ENCODE peak calls at places on chromosomes 11 and 22, in four cellular contexts. One of them, this sample, is unnamed.

GRCh38 chr11:97610000-97610399 is 1220.2 kb downstream of the JRKL start:
- DNase-seq in astrocyte: no peak
- DNase-seq in fibroblast of mammary gland: no peak
- DNase-seq in kidney: no peak
- DNase-seq in this sample: no peak

GRCh38 chr22:45202333-45203149 is 38.2 kb downstream of the KIAA0930 start:
- DNase-seq in astrocyte: no peak
- DNase-seq in fibroblast of mammary gland: peak; percentile 21
- DNase-seq in kidney: peak; percentile 77
- DNase-seq in this sample: no peak

GRCh38 chr22:19868773-19869471 is 14.2 kb upstream of the GNB1L start:
- DNase-seq in astrocyte: no peak
- DNase-seq in fibroblast of mammary gland: no peak
- DNase-seq in kidney: peak; percentile 59
- DNase-seq in this sample: no peak

GRCh38 chr22:45758603-45759002 is 87.0 kb downstream of the ATXN10 start:
- DNase-seq in astrocyte: no peak
- DNase-seq in fibroblast of mammary gland: no peak
- DNase-seq in kidney: no peak
- DNase-seq in this sample: no peak

GRCh38 chr11:75667268-75667830 is 1.5 kb downstream of the MAP6 start:
- DNase-seq in astrocyte: no peak
- DNase-seq in fibroblast of mammary gland: no peak
- DNase-seq in kidney: peak; percentile 81
- DNase-seq in this sample: no peak

GRCh38 chr11:66882540-66882939 is 25.7 kb downstream of the LRFN4 start:
- DNase-seq in astrocyte: no peak
- DNase-seq in fibroblast of mammary gland: no peak
- DNase-seq in kidney: no peak
- DNase-seq in this sample: no peak

GRCh38 chr11:112498701-112499100 is 238.0 kb upstream of the PLET1 start:
- DNase-seq in astrocyte: no peak
- DNase-seq in fibroblast of mammary gland: no peak
- DNase-seq in kidney: no peak
- DNase-seq in this sample: no peak

GRCh38 chr11:61769169-61769920 is 16.9 kb downstream of the MYRF start:
- DNase-seq in astrocyte: peak; percentile 35
- DNase-seq in fibroblast of mammary gland: no peak
- DNase-seq in kidney: no peak
- DNase-seq in this sample: no peak

GRCh38 chr11:17730137-17730536 is 4.4 kb upstream of the KCNC1 start:
- DNase-seq in astrocyte: no peak
- DNase-seq in fibroblast of mammary gland: no peak
- DNase-seq in kidney: peak; percentile 57
- DNase-seq in this sample: no peak

GRCh38 chr22:27801616-27802388 is at the start of gene MN1:
- DNase-seq in astrocyte: no peak
- DNase-seq in fibroblast of mammary gland: peak; percentile 26
- DNase-seq in kidney: peak; percentile 80
- DNase-seq in this sample: no peak

GRCh38 chr11:128580612-128581011 is 6.7 kb downstream of the ETS1 start:
- DNase-seq in astrocyte: no peak
- DNase-seq in fibroblast of mammary gland: no peak
- DNase-seq in kidney: no peak
- DNase-seq in this sample: no peak

GRCh38 chr22:19874307-19875060 is 19.8 kb upstream of the GNB1L start:
- DNase-seq in astrocyte: peak; percentile 29
- DNase-seq in fibroblast of mammary gland: no peak
- DNase-seq in kidney: peak; percentile 72
- DNase-seq in this sample: no peak

GRCh38 chr22:22318723-22319465 is 74.3 kb downstream of the VPREB1 start:
- DNase-seq in astrocyte: no peak
- DNase-seq in fibroblast of mammary gland: no peak
- DNase-seq in kidney: no peak
- DNase-seq in this sample: no peak

GRCh38 chr22:24105661-24106060 is 75.6 kb upstream of the SUSD2 start:
- DNase-seq in astrocyte: no peak
- DNase-seq in fibroblast of mammary gland: no peak
- DNase-seq in kidney: no peak
- DNase-seq in this sample: no peak

GRCh38 chr11:8100151-8100550 is 19.1 kb downstream of the TUB start:
- DNase-seq in astrocyte: no peak
- DNase-seq in fibroblast of mammary gland: no peak
- DNase-seq in kidney: no peak
- DNase-seq in this sample: no peak

GRCh38 chr22:49934144-49934890 is 15.9 kb downstream of the CRELD2 start:
- DNase-seq in astrocyte: peak; percentile 44
- DNase-seq in fibroblast of mammary gland: peak; percentile 69
- DNase-seq in kidney: peak; percentile 93
- DNase-seq in this sample: no peak

GRCh38 chr11:70717961-70718595 is 319.7 kb downstream of the CTTN start:
- DNase-seq in astrocyte: no peak
- DNase-seq in fibroblast of mammary gland: no peak
- DNase-seq in kidney: no peak
- DNase-seq in this sample: no peak

GRCh38 chr11:20964985-20965384 is 295.6 kb downstream of the NELL1 start:
- DNase-seq in astrocyte: peak; percentile 27
- DNase-seq in fibroblast of mammary gland: no peak
- DNase-seq in kidney: no peak
- DNase-seq in this sample: no peak

GRCh38 chr11:132982769-132983168 is 549.5 kb downstream of the OPCML start:
- DNase-seq in astrocyte: peak; percentile 12
- DNase-seq in fibroblast of mammary gland: no peak
- DNase-seq in kidney: no peak
- DNase-seq in this sample: no peak

GRCh38 chr11:3832816-3833215 is 7.9 kb downstream of the RHOG start:
- DNase-seq in astrocyte: no peak
- DNase-seq in fibroblast of mammary gland: no peak
- DNase-seq in kidney: no peak
- DNase-seq in this sample: no peak
- H3K4me3 ChIP-seq in astrocyte: no peak overlapping the region
- H3K4me3 ChIP-seq in fibroblast of mammary gland: no peak overlapping the region
- H3K4me3 ChIP-seq in kidney: no peak overlapping the region
- H3K4me3 ChIP-seq in this sample: no peak overlapping the region

GRCh38 chr11:95232666-95233065 is 1.7 kb upstream of the SESN3 start:
- DNase-seq in astrocyte: no peak
- DNase-seq in fibroblast of mammary gland: no peak
- DNase-seq in kidney: no peak
- DNase-seq in this sample: no peak
- H3K4me3 ChIP-seq in astrocyte: peak overlapping the region; percentile 64
- H3K4me3 ChIP-seq in fibroblast of mammary gland: peak overlapping the region; percentile 57
- H3K4me3 ChIP-seq in kidney: peak overlapping the region; percentile 62
- H3K4me3 ChIP-seq in this sample: peak overlapping the region; percentile 43

GRCh38 chr11:27694992-27695391 is 5.3 kb downstream of the BDNF start:
- DNase-seq in astrocyte: peak; percentile 36
- DNase-seq in fibroblast of mammary gland: peak; percentile 53
- DNase-seq in kidney: no peak
- DNase-seq in this sample: no peak

GRCh38 chr11:27697679-27698275 is 2.5 kb downstream of the BDNF start:
- DNase-seq in astrocyte: peak; percentile 60
- DNase-seq in fibroblast of mammary gland: no peak
- DNase-seq in kidney: no peak
- DNase-seq in this sample: no peak

GRCh38 chr11:27698872-27699241 is 1.4 kb downstream of the BDNF start:
- DNase-seq in astrocyte: peak; percentile 87
- DNase-seq in fibroblast of mammary gland: peak; percentile 76
- DNase-seq in kidney: peak; percentile 82
- DNase-seq in this sample: peak; percentile 72

GRCh38 chr11:27696112-27696511 is 4.1 kb downstream of the BDNF start:
- DNase-seq in astrocyte: no peak
- DNase-seq in fibroblast of mammary gland: no peak
- DNase-seq in kidney: no peak
- DNase-seq in this sample: no peak

GRCh38 chr11:27696961-27697360 is 3.3 kb downstream of the BDNF start:
- DNase-seq in astrocyte: peak; percentile 69
- DNase-seq in fibroblast of mammary gland: no peak
- DNase-seq in kidney: no peak
- DNase-seq in this sample: no peak
- H3K4me3 ChIP-seq in astrocyte: peak overlapping the region; percentile 88
- H3K4me3 ChIP-seq in fibroblast of mammary gland: no peak overlapping the region
- H3K4me3 ChIP-seq in kidney: no peak overlapping the region
- H3K4me3 ChIP-seq in this sample: no peak overlapping the region

GRCh38 chr11:104104201-104104600 is 59.7 kb downstream of the PDGFD start:
- DNase-seq in astrocyte: no peak
- DNase-seq in fibroblast of mammary gland: no peak
- DNase-seq in kidney: no peak
- DNase-seq in this sample: no peak

GRCh38 chr11:104106136-104106754 is 57.7 kb downstream of the PDGFD start:
- DNase-seq in astrocyte: peak; percentile 64
- DNase-seq in fibroblast of mammary gland: peak; percentile 82
- DNase-seq in kidney: no peak
- DNase-seq in this sample: no peak

GRCh38 chr11:104105155-104105554 is 58.8 kb downstream of the PDGFD start:
- DNase-seq in astrocyte: no peak
- DNase-seq in fibroblast of mammary gland: no peak
- DNase-seq in kidney: no peak
- DNase-seq in this sample: no peak

GRCh38 chr11:104104664-104105063 is 59.3 kb downstream of the PDGFD start:
- DNase-seq in astrocyte: no peak
- DNase-seq in fibroblast of mammary gland: no peak
- DNase-seq in kidney: no peak
- DNase-seq in this sample: no peak
- H3K4me3 ChIP-seq in astrocyte: no peak overlapping the region
- H3K4me3 ChIP-seq in fibroblast of mammary gland: no peak overlapping the region
- H3K4me3 ChIP-seq in kidney: no peak overlapping the region
- H3K4me3 ChIP-seq in this sample: no peak overlapping the region

GRCh38 chr11:104704888-104705287 is 193.4 kb downstream of the CASP12 start:
- DNase-seq in astrocyte: no peak
- DNase-seq in fibroblast of mammary gland: no peak
- DNase-seq in kidney: no peak
- DNase-seq in this sample: no peak

GRCh38 chr11:104700609-104701008 is 197.7 kb downstream of the CASP12 start:
- DNase-seq in astrocyte: peak; percentile 97
- DNase-seq in fibroblast of mammary gland: peak; percentile 61
- DNase-seq in kidney: no peak
- DNase-seq in this sample: peak; percentile 47

DNA sequence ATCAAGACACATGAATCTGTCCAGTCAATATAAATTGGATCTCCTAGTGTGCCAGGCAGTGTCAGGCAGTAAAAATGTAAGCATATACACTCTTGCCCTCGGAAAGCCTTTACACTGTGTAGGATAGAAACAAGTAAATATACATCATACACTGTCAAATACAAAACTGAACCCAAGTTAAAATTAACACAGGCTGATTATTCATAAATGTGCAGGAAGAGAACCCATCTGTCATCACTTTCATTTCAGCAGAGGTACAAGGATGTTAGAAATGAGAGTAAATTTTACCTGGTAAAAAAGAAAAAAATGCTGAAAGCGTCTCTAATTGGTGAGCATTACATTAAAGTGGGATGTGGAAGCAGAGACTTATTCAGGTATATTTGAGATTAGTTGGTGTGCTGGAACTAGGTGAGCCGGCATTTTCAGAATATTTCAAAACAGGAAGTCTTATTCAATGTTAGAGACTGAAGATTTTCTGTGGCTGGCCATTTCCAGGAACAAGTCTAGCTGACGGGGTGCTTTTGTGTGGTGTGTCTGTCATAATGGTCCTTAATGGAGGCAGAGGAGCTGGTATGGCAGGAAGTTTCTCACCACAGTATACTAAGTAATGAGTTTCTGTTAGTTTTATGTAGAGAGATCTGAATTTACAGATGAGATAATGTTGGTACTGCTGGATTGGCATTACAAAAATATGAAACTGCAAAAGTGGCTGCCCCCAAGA is 192.6 kb downstream of the CASP12 start:
- DNase-seq in astrocyte: peak; percentile 38
- DNase-seq in fibroblast of mammary gland: no peak
- DNase-seq in kidney: no peak
- DNase-seq in this sample: no peak
- H3K4me3 ChIP-seq in astrocyte: no peak overlapping the region
- H3K4me3 ChIP-seq in fibroblast of mammary gland: no peak overlapping the region
- H3K4me3 ChIP-seq in kidney: no peak overlapping the region
- H3K4me3 ChIP-seq in this sample: no peak overlapping the region

This sample was measured in skeletal muscle cell.